ENCODE peak calls at places on chromosome 3, in four cellular contexts. F, U, E and K are unnamed samples.

GRCh38 chr3:55441499-55441898 is 45.6 kb downstream of the WNT5A start:
- DNase-seq in F (no peak), U (no peak), E (no peak), K (no peak)

GRCh38 chr3:101780661-101781060 is 1.6 kb downstream of the NXPE3 start:
- DNase-seq in F (peak; percentile 52), U (peak; percentile 85), E (peak; percentile 8), K (no peak)

GRCh38 chr3:58071480-58071971 is 63.3 kb downstream of the FLNB start:
- DNase-seq in F (no peak), U (no peak), E (no peak), K (no peak)

GRCh38 chr3:167559922-167560321 is 86.1 kb upstream of the SERPINI2 start:
- DNase-seq in F (no peak), U (no peak), E (no peak), K (no peak)

GRCh38 chr3:136186850-136187249 is 9.3 kb downstream of the MSL2 start:
- DNase-seq in F (no peak), U (peak; percentile 17), E (no peak), K (no peak)

GRCh38 chr3:129992781-129993180 is 18.3 kb downstream of the TRH start:
- DNase-seq in F (no peak), U (peak; percentile 13), E (no peak), K (no peak)

GRCh38 chr3:156218353-156218744 is 98.0 kb downstream of the KCNAB1 start:
- DNase-seq in F (no peak), U (peak; percentile 89), E (no peak), K (no peak)

GRCh38 chr3:45167011-45167911 is 21.1 kb upstream of the CDCP1 start:
- DNase-seq in F (peak; percentile 70), U (peak; percentile 99), E (peak; percentile 53), K (peak; percentile 54)

GRCh38 chr3:187015903-187016638 is 85.7 kb downstream of the ST6GAL1 start:
- DNase-seq in F (no peak), U (no peak), E (no peak), K (no peak)

GRCh38 chr3:69817988-69818387 is 78.7 kb downstream of the MITF start:
- DNase-seq in F (no peak), U (no peak), E (no peak), K (no peak)

GRCh38 chr3:53820084-53820483 is 26.1 kb downstream of the CHDH start:
- DNase-seq in F (no peak), U (no peak), E (no peak), K (no peak)

GRCh38 chr3:186109897-186110803 is 1.3 kb upstream of the ETV5 start:
- DNase-seq in F (no peak), U (peak; percentile 22), E (no peak), K (no peak)

GRCh38 chr3:150146891-150147761 is 176.4 kb upstream of the PFN2 start:
- DNase-seq in F (peak; percentile 48), U (peak; percentile 84), E (no peak), K (no peak)

GRCh38 chr3:58383904-58384303 is 49.7 kb downstream of the PDHB start:
- DNase-seq in F (peak; percentile 97), U (peak; percentile 97), E (peak; percentile 25), K (no peak)

GRCh38 chr3:171865191-171865865 is 22.2 kb downstream of the TMEM212 start:
- DNase-seq in F (no peak), U (no peak), E (no peak), K (no peak)

GRCh38 chr3:123104550-123104949 is 37.7 kb downstream of the PDIA5 start:
- DNase-seq in F (peak; percentile 30), U (peak; percentile 68), E (no peak), K (no peak)

GRCh38 chr3:36298188-36298587 is 82.1 kb upstream of the STAC start:
- DNase-seq in F (no peak), U (no peak), E (no peak), K (no peak)

GRCh38 chr3:158107508-158108095 is 1.4 kb upstream of the SHOX2 start:
- DNase-seq in F (no peak), U (no peak), E (no peak), K (no peak)

GRCh38 chr3:158717576-158717975 is 14.7 kb downstream of the RARRES1 start:
- DNase-seq in F (no peak), U (no peak), E (peak; percentile 89), K (no peak)

GRCh38 chr3:195116393-195117185 is 154.4 kb downstream of the XXYLT1 start:
- DNase-seq in F (no peak), U (no peak), E (no peak), K (no peak)

GRCh38 chr3:195119461-195120198 is 151.3 kb downstream of the XXYLT1 start:
- DNase-seq in F (peak; percentile 32), U (peak; percentile 54), E (no peak), K (no peak)

GRCh38 chr3:195118671-195119070 is 152.3 kb downstream of the XXYLT1 start:
- DNase-seq in F (no peak), U (no peak), E (no peak), K (no peak)

GRCh38 chr3:195120199-195120556 is 150.8 kb downstream of the XXYLT1 start:
- DNase-seq in F (no peak), U (no peak), E (no peak), K (no peak)

DNA sequence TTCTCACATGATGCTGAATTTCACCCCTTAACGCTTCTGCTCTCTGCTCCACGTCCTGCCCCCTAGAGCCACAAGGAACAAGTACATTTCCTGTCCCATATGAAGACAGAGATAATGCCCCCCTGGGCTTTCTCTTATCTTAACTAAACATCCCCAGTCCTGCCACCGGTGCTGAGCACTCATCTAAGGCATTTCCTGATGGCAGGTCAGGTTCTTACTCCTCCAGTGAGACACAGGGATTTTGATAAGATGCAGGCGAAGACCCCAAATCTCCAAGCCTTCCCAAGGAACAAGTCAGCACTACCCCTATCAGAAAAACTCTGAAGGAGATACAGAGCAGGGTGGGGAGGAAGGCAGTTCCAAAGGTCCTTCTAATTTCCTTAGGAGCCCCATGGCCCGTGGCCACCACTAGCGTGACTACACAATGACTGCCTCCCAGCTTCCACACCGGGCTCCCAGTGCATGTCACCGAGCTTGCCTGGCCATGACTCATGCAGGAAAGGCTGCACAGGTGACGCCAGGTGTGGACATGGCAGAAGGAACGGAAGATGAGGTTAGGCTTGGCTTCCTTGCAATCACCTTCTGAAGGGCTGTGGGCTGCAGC is 152.9 kb downstream of the XXYLT1 start:
- DNase-seq in F (no peak), U (peak; percentile 84), E (no peak), K (no peak)
- TF ChIP-seq CTCF in F (no peak), U (no peak), E (no peak), K (peak; percentile 15)

DNA sequence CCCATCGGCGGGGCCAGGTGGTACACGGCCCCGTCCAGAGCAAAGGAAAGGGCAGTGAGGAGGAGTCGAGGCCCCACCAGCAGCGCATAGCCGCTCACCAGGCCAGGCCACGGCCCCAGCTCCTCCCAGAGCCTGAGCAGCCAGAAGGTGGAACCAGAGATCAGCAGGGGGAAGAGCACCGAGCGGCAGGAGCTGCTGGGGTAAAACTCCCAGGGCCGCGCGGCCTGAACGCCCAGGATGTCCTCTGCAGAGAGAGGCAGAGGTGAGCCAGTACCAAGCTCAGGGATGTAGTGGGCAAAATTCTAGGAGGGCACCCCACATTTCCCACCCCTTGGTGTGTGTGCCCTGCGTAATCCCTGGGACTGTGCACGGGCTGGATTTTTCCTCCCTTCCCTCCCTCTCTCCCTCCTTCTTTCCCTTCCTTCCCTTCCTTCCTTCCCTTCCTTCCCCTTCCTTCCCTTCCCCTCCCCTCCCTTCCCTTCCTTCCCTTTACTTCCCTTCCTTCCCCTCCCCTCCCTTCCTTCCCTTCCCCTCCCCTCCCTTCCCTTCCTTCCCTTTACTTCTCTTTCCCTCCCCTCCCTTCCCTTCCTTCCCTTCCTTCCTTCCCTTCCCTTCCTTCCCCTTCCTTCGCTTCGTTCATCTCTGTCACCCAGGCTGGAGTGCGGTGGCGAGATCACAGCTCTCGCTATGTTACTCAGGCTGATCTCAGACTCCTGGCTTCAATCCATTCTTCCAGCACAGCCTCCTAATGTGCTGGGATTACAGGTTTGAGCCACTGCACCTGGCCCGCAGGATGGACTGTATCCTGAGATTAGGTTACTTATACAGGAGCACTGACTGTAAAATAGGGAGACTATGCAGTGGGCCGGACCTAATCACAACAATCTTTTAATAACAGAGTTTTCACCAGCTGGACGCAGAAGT is 6.4 kb upstream of the NCBP2 start:
- DNase-seq in F (no peak), U (peak; percentile 32), E (no peak), K (no peak)
- TF ChIP-seq CTCF in F (peak; percentile 2), U (peak; percentile 36), E (no peak), K (no peak)

GRCh38 chr3:188602620-188603019 is 448.7 kb downstream of the LPP start:
- DNase-seq in F (no peak), U (no peak), E (no peak), K (no peak)
- TF ChIP-seq CTCF in F (no peak), U (no peak), E (no peak), K (no peak)

GRCh38 chr3:111691293-111691909 is 96.3 kb upstream of the ZBED2 start:
- DNase-seq in F (peak; percentile 40), U (peak; percentile 69), E (no peak), K (no peak)
- TF ChIP-seq CTCF in F (peak; percentile 60), U (peak; percentile 59), E (peak; percentile 72), K (peak; percentile 62)

DNA sequence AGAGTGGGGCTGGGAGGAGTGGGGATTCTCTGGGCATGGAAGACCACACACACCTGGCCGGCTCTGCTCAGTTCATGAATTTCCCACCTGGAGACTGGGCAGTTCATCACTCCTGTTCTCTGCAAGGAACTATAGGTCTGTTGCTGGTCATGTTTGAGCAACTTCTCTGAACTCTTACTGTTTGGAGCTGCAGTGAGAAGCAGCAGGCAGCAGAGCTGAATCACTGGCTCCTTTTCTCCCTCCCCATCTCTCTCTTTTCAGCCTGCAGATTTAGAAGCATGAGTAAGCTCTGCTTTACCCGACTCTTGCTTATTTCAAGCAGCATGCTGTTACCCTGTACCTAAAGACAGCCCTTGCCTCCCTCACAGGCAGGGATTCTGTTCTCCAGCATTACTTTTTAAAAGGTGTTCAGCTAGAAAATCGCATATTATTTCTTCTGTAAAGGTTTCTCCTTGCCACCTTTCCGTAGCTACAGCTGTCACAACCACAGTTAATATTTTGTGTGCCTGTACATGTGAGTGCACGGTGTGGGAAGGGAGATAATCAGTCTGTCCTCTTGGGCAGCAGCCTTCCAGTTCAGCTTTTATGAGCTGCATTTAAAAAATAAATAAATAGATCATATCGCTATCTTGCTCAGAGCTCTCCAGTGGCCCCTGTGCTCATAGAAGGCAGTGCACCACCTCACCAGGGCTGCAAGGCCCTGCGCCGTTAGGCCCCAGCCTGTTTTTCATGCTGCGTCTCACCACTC is 131.6 kb downstream of the CHCHD6 start:
- DNase-seq in F (no peak), U (peak; percentile 75), E (no peak), K (no peak)
- TF ChIP-seq CTCF in F (peak; percentile 7), U (peak; percentile 14), E (no peak), K (no peak)

GRCh38 chr3:168865022-168865551 is 769.4 kb upstream of the GOLIM4 start:
- DNase-seq in F (peak; percentile 8), U (peak; percentile 46), E (no peak), K (no peak)
- TF ChIP-seq CTCF in F (peak; percentile 82), U (peak; percentile 81), E (peak; percentile 75), K (peak; percentile 92)